ENCODE peak calls at places on chromosomes 7 and 10, in five cellular contexts. E is GM12865, V is HepG2, P is RWPE1, W is GM10248. A is an unnamed sample.

GRCh38 chr10:97506214-97506991 is 7.7 kb downstream of the UBTD1 start:
- DNase-seq in W (no peak), E (no peak), V (no peak), P (no peak), A (no peak)

GRCh38 chr10:47081264-47081663 is 170.0 kb downstream of the PTPN20 start:
- DNase-seq in P (no peak), W (no peak), V (no peak), E (no peak), A (no peak)

GRCh38 chr10:88725798-88726197 is 19.7 kb downstream of the LIPK start:
- DNase-seq in W (peak; percentile 25), P (no peak), E (no peak), V (no peak), A (peak; percentile 19)

GRCh38 chr10:99235469-99235871 is at the start of gene HPSE2:
- DNase-seq in P (no peak), W (peak; percentile 18), E (no peak), V (no peak), A (no peak)

GRCh38 chr10:108852211-108852610 is 1071.1 kb downstream of the XPNPEP1 start:
- DNase-seq in E (peak; percentile 65), V (no peak), W (peak; percentile 6), P (no peak), A (peak; percentile 10)

GRCh38 chr7:107501593-107501992 is 31.7 kb downstream of the GPR22 start:
- DNase-seq in V (peak; percentile 36), W (peak; percentile 17), E (peak; percentile 52), P (peak; percentile 8), A (peak; percentile 10)

GRCh38 chr10:85682621-85683020 is 684.0 kb downstream of the GRID1 start:
- DNase-seq in P (no peak), V (no peak), E (no peak), W (no peak), A (no peak)

GRCh38 chr7:123570390-123571182 is 13.0 kb upstream of the NDUFA5 start:
- DNase-seq in E (no peak), P (peak; percentile 45), W (no peak), V (no peak), A (no peak)

GRCh38 chr10:116742367-116743265 is at the start of gene HSPA12A:
- DNase-seq in V (no peak), P (peak; percentile 86), E (peak; percentile 48), W (peak; percentile 88), A (peak; percentile 93)

GRCh38 chr10:95834375-95834774 is 73.4 kb upstream of the CC2D2B start:
- DNase-seq in E (peak; percentile 79), W (no peak), P (no peak), V (no peak), A (no peak)

GRCh38 chr10:78703581-78703980 is 365.2 kb upstream of the ZMIZ1 start:
- DNase-seq in E (no peak), W (no peak), P (no peak), V (no peak), A (no peak)

GRCh38 chr7:133528796-133529195 is 275.9 kb downstream of the EXOC4 start:
- DNase-seq in E (no peak), V (no peak), W (no peak), P (no peak), A (no peak)

GRCh38 chr7:149884016-149884415 is 10.2 kb downstream of the ATP6V0E2 start:
- DNase-seq in V (no peak), E (no peak), P (no peak), W (no peak), A (no peak)

GRCh38 chr10:71598673-71599072 is 120.9 kb downstream of the C10orf105 start:
- DNase-seq in W (no peak), E (no peak), P (no peak), V (no peak), A (no peak)

GRCh38 chr7:15684036-15684815 is 2.3 kb downstream of the MEOX2 start:
- DNase-seq in V (no peak), E (no peak), W (no peak), P (no peak), A (no peak)

GRCh38 chr10:88395677-88396076 is 187.4 kb downstream of the RNLS start:
- DNase-seq in E (no peak), W (no peak), V (no peak), P (no peak), A (no peak)

GRCh38 chr7:116674508-116675173 is 2.6 kb downstream of the MET start:
- DNase-seq in P (no peak), V (no peak), E (no peak), W (no peak), A (no peak)

GRCh38 chr10:130973127-130973839 is 338.2 kb downstream of the TCERG1L start:
- DNase-seq in P (no peak), E (no peak), V (no peak), W (no peak), A (no peak)

GRCh38 chr7:40244226-40244625 is 109.4 kb downstream of the SUGCT start:
- DNase-seq in W (no peak), P (no peak), E (no peak), V (no peak), A (no peak)

GRCh38 chr10:70540789-70541360 is 61.7 kb downstream of the PRF1 start:
- DNase-seq in P (no peak), W (no peak), E (no peak), V (no peak), A (no peak)

GRCh38 chr7:91463330-91463729 is 199.1 kb downstream of the FZD1 start:
- DNase-seq in V (no peak), W (no peak), P (no peak), E (no peak), A (no peak)

GRCh38 chr10:70603439-70603778 is 868 bp upstream of the PRF1 start:
- DNase-seq in V (no peak), P (no peak), E (no peak), W (no peak), A (no peak)

GRCh38 chr7:134704827-134705226 is 58.2 kb downstream of the BPGM start:
- DNase-seq in E (no peak), V (no peak), P (no peak), W (no peak), A (no peak)

GRCh38 chr10:107653832-107654287 is 489.4 kb upstream of the SORCS1 start:
- DNase-seq in E (peak; percentile 83), V (no peak), P (peak; percentile 11), W (peak; percentile 31), A (peak; percentile 35)

GRCh38 chr7:7157177-7157886 is 25.0 kb upstream of the C1GALT1 start:
- DNase-seq in E (peak; percentile 85), W (no peak), V (no peak), P (no peak), A (peak; percentile 4)

GRCh38 chr7:82044497-82045080 is 274.7 kb upstream of the HGF start:
- DNase-seq in V (peak; percentile 21), E (peak; percentile 57), W (no peak), P (peak; percentile 13), A (peak; percentile 6)

GRCh38 chr10:75250934-75251333 is 15.2 kb upstream of the COMTD1 start:
- DNase-seq in W (no peak), E (no peak), P (peak; percentile 99), V (no peak), A (no peak)

GRCh38 chr10:111560042-111560441 is 483.2 kb downstream of the ADRA2A start:
- DNase-seq in P (no peak), W (no peak), E (no peak), V (no peak), A (no peak)

GRCh38 chr7:47852330-47853245 is 95.7 kb downstream of the PKD1L1 start:
- DNase-seq in V (no peak), P (no peak), W (peak; percentile 50), E (peak; percentile 13), A (peak; percentile 45)
- TF ChIP-seq CTCF in V (peak; percentile 50), P (no peak), W (peak; percentile 49), E (peak; percentile 39), A (no peak)

DNA sequence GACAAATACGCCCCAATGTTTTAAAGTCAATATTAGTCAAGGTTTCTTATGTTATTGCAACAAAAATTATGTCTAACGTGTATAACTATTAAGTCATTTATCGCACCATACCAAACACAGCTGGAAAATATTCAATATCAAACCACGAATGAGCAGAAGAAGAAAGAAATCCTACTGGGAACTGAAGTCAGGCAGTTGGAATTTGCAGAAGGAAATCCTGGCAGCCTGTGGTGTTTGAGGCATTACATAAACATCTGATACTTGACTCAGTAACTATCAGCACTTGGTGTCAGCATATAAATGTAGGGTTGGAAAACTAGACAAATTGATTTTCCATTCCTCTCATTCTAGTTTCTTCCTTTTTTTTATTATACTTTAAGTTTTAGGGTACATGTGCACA is 83.4 kb upstream of the NUPR2 start:
- DNase-seq in W (no peak), E (no peak), V (no peak), P (no peak), A (no peak)
- TF ChIP-seq CTCF in W (no peak), E (no peak), V (no peak), P (no peak), A (no peak)

GRCh38 chr10:129972145-129972965 is 8.3 kb upstream of the EBF3 start:
- DNase-seq in W (no peak), V (no peak), P (no peak), E (no peak), A (peak; percentile 41)

GRCh38 chr10:129970404-129971364 is 6.6 kb upstream of the EBF3 start:
- DNase-seq in E (no peak), W (no peak), V (no peak), P (no peak), A (peak; percentile 32)

GRCh38 chr10:129969528-129970264 is 5.6 kb upstream of the EBF3 start:
- DNase-seq in P (no peak), V (no peak), W (no peak), E (no peak), A (no peak)

GRCh38 chr10:129972966-129973673 is 9.0 kb upstream of the EBF3 start:
- DNase-seq in P (no peak), E (no peak), W (no peak), V (no peak), A (peak; percentile 34)

GRCh38 chr10:129971381-129972144 is 7.5 kb upstream of the EBF3 start:
- DNase-seq in V (peak; percentile 8), W (peak; percentile 80), P (peak; percentile 72), E (peak; percentile 39), A (peak; percentile 89)
- TF ChIP-seq CTCF in V (peak; percentile 52), W (peak; percentile 54), P (peak; percentile 46), E (peak; percentile 43), A (peak; percentile 54)

GRCh38 chr10:128912568-128913311 is 554.3 kb upstream of the MGMT start:
- DNase-seq in E (no peak), P (no peak), W (no peak), V (no peak), A (no peak)

GRCh38 chr10:128907155-128907554 is 559.9 kb upstream of the MGMT start:
- DNase-seq in P (no peak), E (no peak), W (no peak), V (no peak), A (no peak)

DNA sequence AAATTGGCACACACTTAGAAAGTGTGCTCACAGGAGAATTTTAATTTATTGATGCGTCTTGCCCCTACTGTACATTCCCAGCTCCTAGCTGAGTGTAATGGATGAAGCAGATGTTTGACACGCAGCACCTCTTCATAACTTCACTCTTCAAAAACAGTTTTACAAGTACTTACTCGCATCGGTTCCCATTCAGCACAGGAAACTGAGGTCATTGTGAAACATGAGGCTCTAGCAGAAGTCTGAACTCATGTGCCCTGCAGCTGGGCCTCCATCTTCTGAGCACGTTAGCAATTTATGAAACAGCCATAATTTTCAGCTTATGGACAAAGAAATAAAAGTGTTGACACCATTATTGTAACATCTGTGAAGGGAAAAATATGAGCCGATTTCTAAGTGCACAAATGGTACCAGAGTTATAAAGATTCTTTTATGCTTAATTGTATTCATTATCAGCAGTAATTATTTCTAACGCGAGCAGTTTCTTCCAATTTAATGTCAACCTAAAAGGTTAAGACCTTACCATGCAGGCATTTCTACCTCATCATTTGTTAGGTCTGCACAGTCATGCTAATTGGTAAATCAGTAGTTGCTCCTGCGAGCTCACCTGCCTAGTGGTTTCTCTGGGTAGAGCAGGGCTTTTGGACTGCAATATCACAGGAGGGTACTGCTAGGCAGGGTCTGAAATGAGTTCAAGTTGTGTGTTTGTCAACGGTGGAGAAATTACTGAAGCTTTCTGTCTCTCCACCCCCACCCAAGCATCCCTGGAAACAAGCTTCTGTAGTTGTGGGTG is 558.7 kb upstream of the MGMT start:
- DNase-seq in E (peak; percentile 57), V (no peak), P (no peak), W (no peak), A (peak; percentile 19)
- TF ChIP-seq CTCF in E (no peak), V (no peak), P (no peak), W (no peak), A (no peak)

A was measured in GM20000.